ENCODE peak calls at places on chromosome 19, in five cellular contexts. W, N, V, P and X are unnamed samples.
A peak's percentile ranks its signal among the peaks of the same experiment; 100 is the strongest.

GRCh38 chr19:11420894-11421606 is 1.9 kb upstream of the RGL3 start:
- DNase-seq in W (no peak), N (no peak), V (no peak), P (no peak), X (no peak)

GRCh38 chr19:10368101-10368803 is 12.1 kb downstream of the TYK2 start:
- DNase-seq in W (no peak), N (no peak), V (no peak), P (no peak), X (no peak)

GRCh38 chr19:18469245-18470107 is 31.5 kb upstream of the ISYNA1 start:
- DNase-seq in W (no peak), N (peak; percentile 75), V (peak; percentile 50), P (peak; percentile 77), X (peak; percentile 78)

GRCh38 chr19:52679598-52679997 is 41.4 kb upstream of the ZNF83 start:
- DNase-seq in W (no peak), N (no peak), V (no peak), P (no peak), X (no peak)

GRCh38 chr19:49567722-49568454 is 12.5 kb downstream of the NOSIP start:
- DNase-seq in W (no peak), N (peak; percentile 81), V (no peak), P (peak; percentile 61), X (no peak)

GRCh38 chr19:46878613-46879375 is 18.0 kb downstream of the ARHGAP35 start:
- DNase-seq in W (no peak), N (no peak), V (no peak), P (peak; percentile 86), X (peak; percentile 92)

GRCh38 chr19:53294786-53295441 is 27.4 kb upstream of the VN1R4 start:
- DNase-seq in W (no peak), N (no peak), V (no peak), P (no peak), X (peak; percentile 23)

GRCh38 chr19:4043966-4044365 is 22.7 kb downstream of the ZBTB7A start:
- DNase-seq in W (no peak), N (no peak), V (no peak), P (no peak), X (no peak)

GRCh38 chr19:17522988-17523872 is 11.8 kb downstream of the PGLS start:
- DNase-seq in W (no peak), N (peak; percentile 82), V (no peak), P (no peak), X (no peak)

GRCh38 chr19:45419396-45419795 is 4.3 kb downstream of the ERCC1 start:
- DNase-seq in W (no peak), N (no peak), V (no peak), P (no peak), X (no peak)

GRCh38 chr19:42140125-42140754 is 8.0 kb upstream of the POU2F2 start:
- DNase-seq in W (peak; percentile 42), N (no peak), V (no peak), P (peak; percentile 70), X (peak; percentile 74)

GRCh38 chr19:10749435-10750384 is 31.8 kb downstream of the DNM2 start:
- DNase-seq in W (no peak), N (no peak), V (no peak), P (no peak), X (no peak)

GRCh38 chr19:10691178-10691881 is 9.9 kb upstream of the QTRT1 start:
- DNase-seq in W (no peak), N (no peak), V (no peak), P (no peak), X (no peak)

GRCh38 chr19:28828276-28828870 is 384.6 kb downstream of the UQCRFS1 start:
- DNase-seq in W (no peak), N (no peak), V (no peak), P (no peak), X (no peak)

GRCh38 chr19:48443731-48444128 is 2.1 kb upstream of the GRWD1 start:
- DNase-seq in W (no peak), N (no peak), V (no peak), P (no peak), X (no peak)
- TF ChIP-seq CTCF in W (no peak), N (no peak), V (no peak), P (no peak), X (no peak)

DNA sequence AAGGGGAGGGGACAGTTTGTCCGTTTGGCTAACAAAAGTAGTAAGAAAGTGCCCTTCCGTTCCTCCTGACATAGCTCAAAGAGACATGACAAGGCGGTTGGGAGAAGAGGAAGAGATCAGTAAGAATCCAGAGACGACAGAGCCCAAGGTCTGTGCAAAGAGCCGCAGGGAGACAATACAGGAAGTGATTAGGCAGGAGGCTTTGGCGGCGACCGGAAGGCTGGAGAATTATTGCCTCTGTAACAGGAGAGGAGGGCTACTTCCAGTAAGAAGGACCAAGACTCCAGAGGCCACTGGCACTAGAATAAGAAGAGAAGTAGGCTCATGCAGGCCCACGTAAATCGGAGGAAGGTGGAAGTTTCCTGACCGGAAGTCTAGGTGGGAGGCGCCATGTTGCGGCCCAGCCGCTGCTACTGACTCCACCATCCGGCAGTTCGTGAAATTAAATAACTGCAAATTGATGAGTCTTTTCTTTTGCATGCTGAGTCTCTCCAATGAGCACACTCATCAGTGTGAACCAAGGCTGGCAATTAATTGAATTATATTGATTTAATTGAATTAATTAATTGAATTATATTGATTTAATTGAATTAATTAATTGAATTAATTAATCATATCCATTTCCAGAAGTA is 9.9 kb downstream of the RFX2 start:
- DNase-seq in W (no peak), N (peak; percentile 73), V (no peak), P (no peak), X (no peak)
- H3K4me3 ChIP-seq in W (no peak overlapping the region), N (peak overlapping the region; percentile 40), V (no peak overlapping the region), P (no peak overlapping the region), X (no peak overlapping the region)

GRCh38 chr19:31548941-31549340 is 199.7 kb upstream of the TSHZ3 start:
- DNase-seq in W (no peak), N (no peak), V (no peak), P (peak; percentile 62), X (peak; percentile 61)
- TF ChIP-seq CTCF in W (peak; percentile 33), N (no peak), V (peak; percentile 30), P (peak; percentile 81), X (peak; percentile 78)

GRCh38 chr19:590750-591098 is 1.0 kb downstream of the HCN2 start:
- DNase-seq in W (no peak), N (no peak), V (no peak), P (no peak), X (no peak)

GRCh38 chr19:590396-590745 is 690 bp downstream of the HCN2 start:
- DNase-seq in W (no peak), N (peak; percentile 61), V (no peak), P (peak; percentile 12), X (peak; percentile 36)

GRCh38 chr19:591099-591958 is 1.6 kb downstream of the HCN2 start:
- DNase-seq in W (no peak), N (no peak), V (no peak), P (no peak), X (no peak)

GRCh38 chr19:588758-589692 is 656 bp upstream of the HCN2 start:
- DNase-seq in W (no peak), N (no peak), V (no peak), P (no peak), X (no peak)

GRCh38 chr19:589693-590395 is at the start of gene HCN2:
- DNase-seq in W (no peak), N (no peak), V (no peak), P (no peak), X (no peak)
- H3K4me3 ChIP-seq in W (no peak within 1 kb of the TSS), N (no peak within 1 kb of the TSS), V (peak within 1 kb of the TSS; percentile 74), P (peak within 1 kb of the TSS; percentile 37), X (no peak within 1 kb of the TSS)

GRCh38 chr19:6473652-6474051 is 7.9 kb downstream of the DENND1C start:
- DNase-seq in W (no peak), N (no peak), V (no peak), P (no peak), X (no peak)

GRCh38 chr19:6478815-6479214 is 2.8 kb downstream of the DENND1C start:
- DNase-seq in W (no peak), N (no peak), V (no peak), P (no peak), X (no peak)

GRCh38 chr19:6476896-6477431 is 4.6 kb downstream of the DENND1C start:
- DNase-seq in W (no peak), N (no peak), V (no peak), P (no peak), X (no peak)

GRCh38 chr19:6475321-6476108 is 6.1 kb downstream of the DENND1C start:
- DNase-seq in W (no peak), N (no peak), V (no peak), P (no peak), X (no peak)

DNA sequence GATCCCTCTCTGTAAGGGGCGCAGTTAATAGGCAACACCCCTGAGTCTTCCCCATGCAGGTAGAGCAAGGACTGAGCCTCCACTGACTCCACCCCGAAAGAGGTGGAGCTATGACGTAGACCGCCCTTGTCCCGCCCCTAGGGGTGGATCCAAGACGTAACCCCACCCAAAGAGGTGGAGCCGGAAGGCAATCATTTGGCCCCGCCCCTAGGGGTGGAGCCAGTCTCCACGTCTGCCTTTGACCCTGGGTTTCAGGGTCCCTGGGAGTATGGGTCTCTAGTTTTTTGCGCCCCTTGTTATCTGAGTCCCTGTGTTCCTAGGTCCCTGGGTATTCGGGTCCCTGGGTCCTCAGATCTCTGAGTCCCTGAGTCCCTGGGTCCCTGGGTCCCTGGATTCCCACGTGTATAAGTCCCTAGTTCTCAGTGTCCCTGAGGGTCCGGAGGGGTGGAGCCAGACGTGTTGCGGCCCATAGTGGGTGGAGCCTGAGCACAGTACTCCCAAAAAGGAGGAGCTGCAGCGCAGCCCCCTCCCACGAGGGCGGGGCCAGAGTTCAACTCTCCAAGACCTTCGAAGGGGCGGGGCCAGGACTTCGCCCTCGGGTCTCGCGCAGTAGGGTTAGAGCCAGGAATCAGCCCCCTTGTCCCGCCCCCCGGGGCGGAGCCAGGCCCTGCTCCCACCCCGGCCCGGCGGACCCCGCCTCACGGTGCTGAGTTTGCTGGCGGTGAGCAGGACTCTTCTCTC is 5.3 kb downstream of the DENND1C start:
- DNase-seq in W (peak; percentile 62), N (peak; percentile 57), V (peak; percentile 74), P (peak; percentile 38), X (peak; percentile 48)
- TF ChIP-seq CTCF in W (no peak), N (no peak), V (no peak), P (no peak), X (no peak)

GRCh38 chr19:15644066-15644741 is 3.5 kb downstream of the CYP4F3 start:
- DNase-seq in W (no peak), N (no peak), V (no peak), P (no peak), X (no peak)

GRCh38 chr19:15643387-15643786 is 2.7 kb downstream of the CYP4F3 start:
- DNase-seq in W (no peak), N (no peak), V (no peak), P (no peak), X (no peak)

GRCh38 chr19:15641901-15642491 is 1.3 kb downstream of the CYP4F3 start:
- DNase-seq in W (no peak), N (no peak), V (no peak), P (no peak), X (no peak)

GRCh38 chr19:15642807-15643206 is 2.1 kb downstream of the CYP4F3 start:
- DNase-seq in W (no peak), N (no peak), V (no peak), P (no peak), X (no peak)

DNA sequence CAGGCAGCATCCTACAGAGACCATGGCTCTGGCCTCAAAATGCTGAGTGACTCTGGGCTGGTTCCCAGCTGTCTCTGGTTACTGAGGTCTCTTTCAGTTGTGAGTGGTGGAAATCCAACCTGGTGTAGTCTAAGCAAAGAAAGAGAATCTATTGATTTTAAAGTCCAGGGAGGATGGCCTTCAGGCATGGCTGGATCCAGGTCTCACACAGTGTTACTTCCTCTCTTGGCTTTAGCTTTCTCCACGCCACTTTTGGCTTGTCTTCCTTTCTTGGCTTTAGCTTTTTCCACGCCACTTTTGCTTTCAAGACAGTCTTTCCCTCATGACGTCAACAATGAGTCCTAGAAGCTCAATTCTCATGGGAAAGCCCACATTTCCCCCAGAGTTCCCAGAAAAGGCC is 4.1 kb downstream of the CYP4F3 start:
- DNase-seq in W (no peak), N (no peak), V (no peak), P (no peak), X (no peak)
- H3K4me3 ChIP-seq in W (no peak overlapping the region), N (no peak overlapping the region), V (no peak overlapping the region), P (no peak overlapping the region), X (no peak overlapping the region)